ENCODE peak calls at places on chromosomes 16 and 17, in seven cellular contexts. O is tibial nerve, L is stomach, Y is transverse colon, M is GM12878, H is esophagus muscularis mucosa, I is suprapubic skin. J is an unnamed sample. For H3K36me3, the result is how much of the 10 kb centered on the place peaks cover.

GRCh38 chr17:68491381-68491849 is 20.8 kb upstream of the PRKAR1A start:
- DNase-seq in L (no peak), M (no peak), I (no peak), O (no peak), Y (peak), H (no peak), J (no peak)

GRCh38 chr17:27553019-27553511 is 77.9 kb upstream of the LGALS9 start:
- DNase-seq in L (no peak), Y (peak), H (no peak), M (no peak), I (no peak), O (peak), J (no peak)

GRCh38 chr17:76631821-76632565 is 11.6 kb downstream of the ST6GALNAC1 start:
- DNase-seq in I (no peak), H (no peak), L (peak), Y (peak), O (no peak), M (no peak), J (no peak)

GRCh38 chr17:67157732-67158639 is 87.0 kb downstream of the HELZ start:
- DNase-seq in I (no peak), H (no peak), O (no peak), Y (no peak), L (no peak), M (peak), J (no peak)

GRCh38 chr17:38914741-38915638 is 10.4 kb upstream of the LASP1NB start:
- DNase-seq in M (no peak), L (peak), I (peak), Y (no peak), O (no peak), H (peak), J (peak)

GRCh38 chr17:17772231-17772630 is 64.6 kb downstream of the SREBF1 start:
- DNase-seq in L (no peak), M (no peak), O (no peak), Y (no peak), H (no peak), I (no peak), J (no peak)

GRCh38 chr17:6184508-6184907 is 114.3 kb downstream of the WSCD1 start:
- DNase-seq in I (no peak), M (no peak), Y (no peak), H (no peak), O (no peak), L (no peak), J (no peak)

GRCh38 chr17:7023576-7024401 is 939 bp downstream of the BCL6B start:
- DNase-seq in H (peak), I (peak), L (peak), M (peak), O (peak), Y (peak), J (peak)

GRCh38 chr16:71442041-71442440 is at the start of gene TLE7:
- DNase-seq in I (no peak), M (no peak), L (no peak), Y (no peak), H (no peak), O (no peak), J (no peak)

GRCh38 chr16:9934723-9935508 is 247.3 kb downstream of the GRIN2A start:
- DNase-seq in Y (no peak), M (no peak), H (no peak), L (no peak), O (no peak), I (no peak), J (peak)

GRCh38 chr16:50208460-50208931 is 55.4 kb downstream of the TENT4B start:
- DNase-seq in L (no peak), Y (no peak), O (no peak), I (no peak), M (no peak), H (no peak), J (no peak)

GRCh38 chr16:29989111-29989858 is 6.1 kb downstream of the HIRIP3 start:
- DNase-seq in M (no peak), L (no peak), Y (peak), O (no peak), H (no peak), I (no peak), J (no peak)

GRCh38 chr16:4090476-4090875 is 25.8 kb downstream of the ADCY9 start:
- DNase-seq in L (no peak), I (peak), H (no peak), M (no peak), Y (peak), O (peak), J (peak)

GRCh38 chr17:51258756-51259573 is 884 bp downstream of the MBTD1 start:
- DNase-seq in O (peak), I (no peak), L (no peak), H (no peak), M (no peak), Y (peak), J (peak)

GRCh38 chr17:51257150-51258081 is 2.4 kb downstream of the MBTD1 start:
- DNase-seq in H (no peak), I (no peak), Y (no peak), L (no peak), O (no peak), M (no peak), J (no peak)

GRCh38 chr17:51259574-51260236 is at the start of gene MBTD1:
- DNase-seq in O (peak), Y (peak), L (peak), H (peak), M (no peak), I (peak), J (peak)

GRCh38 chr17:51255673-51256072 is 4.2 kb downstream of the MBTD1 start:
- DNase-seq in O (no peak), M (no peak), Y (no peak), L (no peak), I (no peak), H (no peak), J (no peak)

GRCh38 chr17:51256101-51256500 is 3.7 kb downstream of the MBTD1 start:
- DNase-seq in H (no peak), O (no peak), I (no peak), M (no peak), Y (no peak), L (no peak), J (no peak)
- H3K4me3 ChIP-seq in H (no peak), O (no peak), I (no peak), M (peak), Y (no peak), L (no peak), J (no peak)

DNA sequence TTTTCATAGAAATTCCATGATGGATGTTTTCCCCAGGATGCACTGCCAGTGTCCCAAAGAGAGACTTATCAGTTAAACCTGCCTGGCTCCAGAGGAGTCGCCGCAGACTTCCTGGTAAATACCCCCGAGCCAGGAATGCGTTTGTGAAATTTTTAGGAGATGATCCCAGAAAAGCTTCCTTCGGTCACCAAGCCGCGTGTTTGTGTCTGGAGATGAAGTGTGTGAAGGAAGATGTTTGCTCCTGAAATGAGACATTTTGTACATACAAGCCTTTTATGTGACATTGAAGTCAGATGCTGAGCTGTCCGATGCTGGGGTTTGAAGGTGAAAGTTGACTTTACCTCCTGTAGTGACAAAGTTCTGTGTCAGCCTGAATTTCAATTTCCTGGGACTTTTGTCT is 188.7 kb downstream of the MSI2 start:
- DNase-seq in Y (no peak), I (no peak), O (no peak), H (no peak), M (no peak), L (no peak), J (no peak)
- TF ChIP-seq EP300 in Y (no peak), I (no peak), O (no peak), H (no peak), M (no peak), L (no peak), J (no peak)

DNA sequence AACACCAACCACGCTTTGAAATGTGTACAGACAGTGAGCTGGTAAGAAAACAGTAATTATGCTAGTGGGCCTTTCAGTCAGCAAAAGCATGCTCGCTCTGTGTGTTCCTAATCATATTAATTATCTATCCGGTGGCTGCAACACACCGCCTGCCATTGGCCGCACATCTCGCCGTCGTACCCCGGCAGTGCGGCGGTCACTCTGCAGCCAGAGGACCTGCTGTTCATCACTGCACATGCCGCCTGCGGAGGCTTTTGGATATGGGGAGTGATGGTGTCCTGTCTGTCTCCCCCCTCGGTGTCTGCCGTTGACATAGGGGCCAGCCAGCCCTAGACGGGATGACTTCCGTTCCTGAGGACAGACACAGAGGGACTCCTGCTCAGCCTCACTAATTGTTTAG is 68.5 kb downstream of the RPA1 start:
- DNase-seq in H (no peak), M (no peak), Y (no peak), O (no peak), L (no peak), I (no peak), J (no peak)
- H3K36me3 ChIP-seq in H (half or more), M (under half), Y (under half), O (under half), L (half or more), I (half or more), J (under half)

GRCh38 chr17:49217651-49218413 is 7.3 kb downstream of the ABI3 start:
- DNase-seq in Y (peak), O (peak), M (peak), L (peak), H (no peak), I (no peak), J (no peak)
- H3K4me3 ChIP-seq in Y (no peak), O (no peak), M (no peak), L (no peak), H (no peak), I (no peak), J (no peak)

GRCh38 chr17:35865412-35866355 is 3.0 kb downstream of the HEATR9 start:
- DNase-seq in I (no peak), Y (no peak), O (no peak), L (no peak), H (no peak), M (no peak), J (no peak)
- TF ChIP-seq EP300 in I (no peak), Y (no peak), O (no peak), L (no peak), H (no peak), M (no peak), J (no peak)

J was measured in ovary.